ENCODE peak calls at places on chromosome 5, in four cellular contexts. J, D, L and N are unnamed samples.

GRCh38 chr5:45695011-45695667 is 1.0 kb downstream of the HCN1 start:
- DNase-seq in J (no peak), D (no peak), L (no peak), N (no peak)

GRCh38 chr5:56099346-56099745 is 104.6 kb upstream of the IL6ST start:
- DNase-seq in J (no peak), D (peak; percentile 56), L (no peak), N (no peak)

GRCh38 chr5:173523388-173523787 is 93.1 kb downstream of the BOD1 start:
- DNase-seq in J (no peak), D (no peak), L (no peak), N (no peak)

GRCh38 chr5:154858972-154859950 is 834 bp downstream of the CNOT8 start:
- DNase-seq in J (no peak), D (no peak), L (no peak), N (no peak)

GRCh38 chr5:152623951-152624350 is 218.9 kb upstream of the NMUR2 start:
- DNase-seq in J (no peak), D (no peak), L (no peak), N (no peak)

GRCh38 chr5:8726383-8727036 is 819.4 kb downstream of the SEMA5A start:
- DNase-seq in J (no peak), D (no peak), L (no peak), N (no peak)

GRCh38 chr5:174999581-174999980 is 275.2 kb downstream of the MSX2 start:
- DNase-seq in J (no peak), D (no peak), L (no peak), N (no peak)

GRCh38 chr5:169581580-169582227 is 1.9 kb upstream of the SPDL1 start:
- DNase-seq in J (peak; percentile 28), D (peak; percentile 61), L (peak; percentile 19), N (peak; percentile 66)

GRCh38 chr5:425714-426113 is 17.3 kb upstream of the EXOC3 start:
- DNase-seq in J (no peak), D (no peak), L (no peak), N (no peak)

GRCh38 chr5:139878093-139878492 is 82.5 kb downstream of the PSD2 start:
- DNase-seq in J (no peak), D (no peak), L (no peak), N (no peak)

GRCh38 chr5:7869474-7870136 is 657 bp downstream of the MTRR start:
- DNase-seq in J (no peak), D (no peak), L (no peak), N (peak; percentile 37)

GRCh38 chr5:119411291-119411934 is 40.9 kb upstream of the HSD17B4 start:
- DNase-seq in J (no peak), D (peak; percentile 46), L (no peak), N (no peak)

GRCh38 chr5:1105350-1106265 is 6.3 kb downstream of the SLC12A7 start:
- DNase-seq in J (no peak), D (no peak), L (peak; percentile 76), N (peak; percentile 88)

GRCh38 chr5:12526113-12526512 is 621.9 kb upstream of the CTNND2 start:
- DNase-seq in J (no peak), D (no peak), L (no peak), N (no peak)

GRCh38 chr5:61362796-61363364 is 30.8 kb downstream of the ZSWIM6 start:
- DNase-seq in J (no peak), D (peak; percentile 40), L (no peak), N (no peak)

GRCh38 chr5:149345892-149346222 is 558 bp downstream of the GRPEL2 start:
- DNase-seq in J (no peak), D (peak; percentile 50), L (no peak), N (no peak)

GRCh38 chr5:18238321-18238720 is 604.1 kb downstream of the TAF11L14 start:
- DNase-seq in J (no peak), D (no peak), L (no peak), N (no peak)

GRCh38 chr5:160769264-160769663 is 82.7 kb downstream of the ATP10B start:
- DNase-seq in J (no peak), D (no peak), L (no peak), N (peak; percentile 79)

GRCh38 chr5:160030631-160031377 is 21.9 kb downstream of the TTC1 start:
- DNase-seq in J (no peak), D (peak; percentile 10), L (no peak), N (no peak)

GRCh38 chr5:135641329-135642178 is 62.8 kb upstream of the CXCL14 start:
- DNase-seq in J (no peak), D (no peak), L (no peak), N (no peak)

GRCh38 chr5:156259618-156260017 is 67.3 kb upstream of the SGCD start:
- DNase-seq in J (no peak), D (no peak), L (no peak), N (no peak)

GRCh38 chr5:59599729-59600128 is 293.8 kb downstream of the PDE4D start:
- DNase-seq in J (no peak), D (no peak), L (no peak), N (no peak)

GRCh38 chr5:114782217-114782616 is 387.5 kb downstream of the TRIM36 start:
- DNase-seq in J (no peak), D (no peak), L (no peak), N (no peak)

GRCh38 chr5:77776606-77777206 is 567 bp upstream of the TBCA start:
- DNase-seq in J (no peak), D (peak; percentile 67), L (no peak), N (no peak)

GRCh38 chr5:14246350-14247053 is 103.4 kb downstream of the TRIO start:
- DNase-seq in J (no peak), D (no peak), L (no peak), N (no peak)

GRCh38 chr5:1701194-1701593 is 98.4 kb downstream of the MRPL36 start:
- DNase-seq in J (no peak), D (no peak), L (no peak), N (no peak)

GRCh38 chr5:56585466-56585865 is 229.9 kb upstream of the MAP3K1 start:
- DNase-seq in J (no peak), D (peak; percentile 63), L (no peak), N (no peak)

GRCh38 chr5:135253601-135254165 is 145.3 kb downstream of the MACROH2A1 start:
- DNase-seq in J (no peak), D (no peak), L (no peak), N (no peak)

GRCh38 chr5:95966005-95966404 is 4.4 kb upstream of the ELL2 start:
- DNase-seq in J (no peak), D (no peak), L (no peak), N (no peak)

GRCh38 chr5:13946111-13946510 is 1.6 kb upstream of the DNAH5 start:
- DNase-seq in J (no peak), D (peak; percentile 10), L (no peak), N (no peak)

GRCh38 chr5:95519151-95519550 is 35.6 kb downstream of the SKIC3 start:
- DNase-seq in J (no peak), D (no peak), L (no peak), N (no peak)

GRCh38 chr5:133589286-133589685 is 23.1 kb downstream of the FSTL4 start:
- DNase-seq in J (no peak), D (no peak), L (no peak), N (no peak)

GRCh38 chr5:83076742-83077661 is at the start of the genes TMEM167A and XRCC4:
- DNase-seq in J (peak; percentile 92), D (peak; percentile 99), L (peak; percentile 96), N (peak; percentile 97)

DNA sequence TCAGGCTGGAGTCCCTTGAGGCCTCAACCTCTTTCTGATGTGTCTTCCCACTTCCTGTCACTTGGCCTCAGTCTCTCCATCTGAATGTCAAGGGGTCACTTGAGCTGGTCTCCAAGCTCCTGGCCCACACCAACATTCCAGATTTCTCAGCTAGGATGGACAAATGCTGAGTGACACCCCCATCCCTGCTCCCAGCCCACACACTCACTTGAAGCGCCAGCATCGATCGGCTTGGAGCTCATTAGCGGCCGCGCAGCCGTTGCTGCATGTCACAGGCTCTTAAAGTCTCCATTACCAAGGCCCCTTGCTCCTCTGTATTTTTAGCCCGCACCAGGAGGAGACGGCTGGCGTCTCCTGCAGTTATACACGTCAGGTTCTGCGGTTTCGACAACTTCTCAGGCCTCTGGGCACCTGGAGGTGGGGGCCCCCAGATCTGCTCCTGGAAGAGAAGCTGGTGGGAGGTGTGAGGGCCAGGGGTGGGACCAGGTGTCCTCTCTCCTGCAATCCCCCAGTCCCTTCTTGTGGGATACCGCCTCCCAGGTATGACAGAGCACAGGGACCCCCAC is 33.4 kb upstream of the ARAP3 start:
- DNase-seq in J (no peak), D (no peak), L (no peak), N (no peak)
- TF ChIP-seq CTCF in J (no peak), D (no peak), L (no peak), N (no peak)

GRCh38 chr5:177497297-177498012 is at the start of gene PDLIM7:
- DNase-seq in J (peak; percentile 97), D (peak; percentile 97), L (peak; percentile 96), N (peak; percentile 97)
- TF ChIP-seq POLR2A in J (peak; percentile 96), D (peak; percentile 98), L (peak; percentile 97), N (peak; percentile 90)

GRCh38 chr5:20555034-20555433 is 567.0 kb upstream of the CDH18 start:
- DNase-seq in J (no peak), D (no peak), L (no peak), N (no peak)
- TF ChIP-seq CTCF in J (no peak), D (no peak), L (no peak), N (no peak)

GRCh38 chr5:158594595-158595242 is 505.0 kb downstream of the EBF1 start:
- DNase-seq in J (no peak), D (no peak), L (peak; percentile 24), N (no peak)
- TF ChIP-seq POLR2A in J (no peak), D (no peak), L (no peak), N (no peak)

GRCh38 chr5:120803282-120803681 is 339.2 kb downstream of the PRR16 start:
- DNase-seq in J (no peak), D (peak; percentile 54), L (no peak), N (no peak)
- TF ChIP-seq CTCF in J (no peak), D (peak; percentile 43), L (peak; percentile 32), N (peak; percentile 14)

GRCh38 chr5:150399158-150400019 is 13.3 kb downstream of the CD74 start:
- DNase-seq in J (no peak), D (peak; percentile 58), L (peak; percentile 7), N (no peak)
- TF ChIP-seq POLR2A in J (no peak), D (no peak), L (no peak), N (no peak)